ENCODE peak calls at places on chromosomes 5 and 9, in five cellular contexts. N is IMR-90, I is HCT116, A is GM12878, J is HepG2. Z is an unnamed sample.

GRCh38 chr5:143395638-143396352 is 7.7 kb downstream of the NR3C1 start:
- DNase-seq in I (no peak), J (no peak), N (no peak), A (no peak), Z (no peak)

GRCh38 chr5:151155149-151155776 is 2.3 kb downstream of the ANXA6 start:
- DNase-seq in I (no peak), N (peak), A (peak), J (no peak), Z (no peak)

GRCh38 chr5:154813736-154814135 is 36.7 kb downstream of the FAXDC2 start:
- DNase-seq in A (no peak), J (no peak), N (no peak), I (no peak), Z (no peak)

GRCh38 chr5:90264930-90265857 is 144.4 kb downstream of the CETN3 start:
- DNase-seq in J (peak), N (peak), I (peak), A (peak), Z (peak)

GRCh38 chr5:454936-455335 is 12.0 kb downstream of the EXOC3 start:
- DNase-seq in J (no peak), N (no peak), I (no peak), A (no peak), Z (no peak)

GRCh38 chr9:135156525-135157510 is 69.3 kb downstream of the OLFM1 start:
- DNase-seq in J (peak), I (peak), N (peak), A (no peak), Z (peak)

GRCh38 chr5:55427157-55427556 is 107.6 kb downstream of the PLPP1 start:
- DNase-seq in J (no peak), A (no peak), N (peak), I (no peak), Z (no peak)

GRCh38 chr9:13410566-13411031 is 131.1 kb upstream of the MPDZ start:
- DNase-seq in J (no peak), I (no peak), N (no peak), A (no peak), Z (no peak)

GRCh38 chr5:130710596-130710995 is 454.5 kb downstream of the HINT1 start:
- DNase-seq in J (peak), I (no peak), N (no peak), A (no peak), Z (peak)

GRCh38 chr9:99474186-99474585 is 252.1 kb downstream of the SEC61B start:
- DNase-seq in I (no peak), N (no peak), A (no peak), J (no peak), Z (no peak)

GRCh38 chr5:9034671-9035070 is 511.2 kb downstream of the SEMA5A start:
- DNase-seq in I (no peak), A (no peak), J (no peak), N (peak), Z (no peak)

GRCh38 chr9:130176760-130177159 is 4.6 kb downstream of the NCS1 start:
- DNase-seq in A (no peak), J (no peak), N (no peak), I (no peak), Z (no peak)

GRCh38 chr9:21395778-21396717 is 10.8 kb upstream of the IFNA2 start:
- DNase-seq in J (peak), A (no peak), I (peak), N (no peak), Z (no peak)

GRCh38 chr9:126524353-126525077 is 89.2 kb upstream of the LMX1B start:
- DNase-seq in I (no peak), A (no peak), J (no peak), N (no peak), Z (no peak)

GRCh38 chr5:139078345-139078744 is 119.8 kb downstream of the SIL1 start:
- DNase-seq in N (no peak), I (no peak), A (no peak), J (no peak), Z (no peak)

GRCh38 chr9:96232539-96233241 is 69.3 kb downstream of the HSD17B3 start:
- DNase-seq in A (no peak), I (no peak), N (peak), J (peak), Z (peak)

GRCh38 chr9:3916984-3917383 is 382.9 kb downstream of the GLIS3 start:
- DNase-seq in N (peak), A (no peak), I (no peak), J (no peak), Z (peak)

GRCh38 chr9:118630931-118631595 is 738.2 kb downstream of the BRINP1 start:
- DNase-seq in J (no peak), I (no peak), N (no peak), A (no peak), Z (no peak)

GRCh38 chr5:35094966-35095365 is 47.2 kb upstream of the AGXT2 start:
- DNase-seq in N (no peak), A (no peak), I (no peak), J (no peak), Z (no peak)

GRCh38 chr9:98867109-98867433 is 59.6 kb downstream of the GALNT12 start:
- DNase-seq in J (no peak), A (no peak), I (no peak), N (no peak), Z (no peak)

GRCh38 chr9:120434532-120434931 is 145.4 kb downstream of the CDK5RAP2 start:
- DNase-seq in A (no peak), J (no peak), I (no peak), N (peak), Z (no peak)

GRCh38 chr5:163387970-163388369 is 49.4 kb upstream of the CCNG1 start:
- DNase-seq in J (no peak), I (no peak), A (no peak), N (no peak), Z (no peak)

GRCh38 chr5:9533577-9534334 is 12.1 kb downstream of the SEMA5A start:
- DNase-seq in N (no peak), A (peak), J (no peak), I (no peak), Z (no peak)

GRCh38 chr5:112165897-112166737 is 253.0 kb downstream of the EPB41L4A start:
- DNase-seq in I (no peak), N (no peak), A (no peak), J (peak), Z (no peak)

GRCh38 chr5:89277791-89278190 is 394.8 kb upstream of the MEF2C start:
- DNase-seq in I (no peak), J (no peak), N (peak), A (no peak), Z (no peak)

GRCh38 chr9:27888661-27889295 is 315.5 kb upstream of the C9orf72 start:
- DNase-seq in I (peak), J (peak), A (peak), N (no peak), Z (peak)

GRCh38 chr5:129460951-129461815 is 1.1 kb downstream of the ADAMTS19 start:
- DNase-seq in N (no peak), I (no peak), J (no peak), A (no peak), Z (peak)

GRCh38 chr5:106376522-106376921 is 1294.2 kb downstream of the EFNA5 start:
- DNase-seq in I (no peak), N (peak), A (no peak), J (no peak), Z (no peak)

GRCh38 chr9:95175523-95175922 is 142.0 kb downstream of the FANCC start:
- DNase-seq in A (no peak), N (no peak), J (no peak), I (no peak), Z (no peak)

GRCh38 chr9:107243757-107244156 is 39.3 kb upstream of the RAD23B start:
- DNase-seq in N (peak), J (peak), I (peak), A (no peak), Z (no peak)

GRCh38 chr9:93953492-93954435 is 1.4 kb downstream of the BARX1 start:
- DNase-seq in I (no peak), N (no peak), J (no peak), A (no peak), Z (no peak)

DNA sequence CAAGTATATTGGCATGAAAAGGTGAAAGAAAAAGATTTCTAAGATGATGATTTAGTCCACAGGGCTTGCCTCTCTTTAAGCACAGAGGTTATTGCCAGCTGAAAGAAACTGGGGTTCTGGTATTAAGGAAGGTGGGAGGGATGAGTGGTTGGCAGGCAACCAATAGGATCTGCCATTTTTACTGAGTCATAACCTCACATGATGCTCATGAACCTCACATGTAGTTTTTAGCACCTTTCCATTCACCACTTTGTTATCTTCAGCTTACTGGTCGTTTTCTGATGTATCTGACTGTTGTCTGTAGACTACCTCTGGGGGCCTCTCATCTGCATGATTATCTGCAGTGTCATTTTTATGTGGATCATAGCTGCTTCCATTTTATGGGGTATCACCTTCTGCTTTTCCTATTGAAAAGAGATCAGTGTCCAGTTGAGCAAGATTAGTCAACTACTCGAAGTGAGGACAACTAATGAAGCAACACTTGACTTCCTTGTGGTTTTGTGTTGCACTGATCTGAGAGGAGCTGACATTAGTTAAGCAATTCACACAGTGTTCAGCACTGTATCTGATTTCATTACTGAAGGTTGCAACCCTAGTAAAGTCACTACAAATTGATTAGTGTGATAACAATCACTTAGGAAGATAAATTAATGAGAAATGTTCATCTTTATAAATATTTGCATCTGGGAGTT is 186.3 kb downstream of the SGCD start:
- DNase-seq in I (no peak), A (no peak), J (no peak), N (no peak), Z (no peak)
- H3K4me3 ChIP-seq in I (no peak), A (no peak), J (no peak), N (no peak), Z (no peak)

GRCh38 chr9:104091028-104091590 is 3.0 kb upstream of the SMC2 start:
- DNase-seq in J (no peak), I (no peak), N (peak), A (no peak), Z (no peak)

GRCh38 chr9:104091708-104092107 is 2.4 kb upstream of the SMC2 start:
- DNase-seq in I (no peak), A (no peak), J (peak), N (peak), Z (peak)

GRCh38 chr9:104090578-104090977 is 3.5 kb upstream of the SMC2 start:
- DNase-seq in I (no peak), N (no peak), A (no peak), J (no peak), Z (no peak)

GRCh38 chr9:104093162-104093561 is 947 bp upstream of the SMC2 start:
- DNase-seq in I (no peak), N (peak), J (no peak), A (no peak), Z (no peak)

DNA sequence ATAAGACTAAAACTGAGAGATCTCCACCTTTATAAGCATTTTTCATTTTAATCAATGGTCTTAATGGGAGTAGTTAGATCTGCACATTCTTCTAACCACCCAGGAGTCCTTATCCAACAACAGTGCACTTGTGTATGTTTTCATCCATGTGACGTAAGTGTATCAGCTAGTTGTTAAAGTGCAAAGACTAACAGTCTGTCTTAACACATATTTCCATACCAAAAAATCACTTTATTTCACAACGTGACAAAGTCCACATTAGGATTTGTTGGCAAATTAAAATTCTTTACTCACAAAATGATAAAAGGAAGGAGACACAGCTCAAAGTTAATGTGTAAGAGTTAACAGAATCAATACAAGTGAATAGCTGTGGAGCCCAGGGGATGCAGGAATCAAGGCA is 1.9 kb upstream of the SMC2 start:
- DNase-seq in A (no peak), N (no peak), I (no peak), J (no peak), Z (no peak)
- TF ChIP-seq POLR2A in A (no peak), N (no peak), I (no peak), J (no peak), Z (no peak)

DNA sequence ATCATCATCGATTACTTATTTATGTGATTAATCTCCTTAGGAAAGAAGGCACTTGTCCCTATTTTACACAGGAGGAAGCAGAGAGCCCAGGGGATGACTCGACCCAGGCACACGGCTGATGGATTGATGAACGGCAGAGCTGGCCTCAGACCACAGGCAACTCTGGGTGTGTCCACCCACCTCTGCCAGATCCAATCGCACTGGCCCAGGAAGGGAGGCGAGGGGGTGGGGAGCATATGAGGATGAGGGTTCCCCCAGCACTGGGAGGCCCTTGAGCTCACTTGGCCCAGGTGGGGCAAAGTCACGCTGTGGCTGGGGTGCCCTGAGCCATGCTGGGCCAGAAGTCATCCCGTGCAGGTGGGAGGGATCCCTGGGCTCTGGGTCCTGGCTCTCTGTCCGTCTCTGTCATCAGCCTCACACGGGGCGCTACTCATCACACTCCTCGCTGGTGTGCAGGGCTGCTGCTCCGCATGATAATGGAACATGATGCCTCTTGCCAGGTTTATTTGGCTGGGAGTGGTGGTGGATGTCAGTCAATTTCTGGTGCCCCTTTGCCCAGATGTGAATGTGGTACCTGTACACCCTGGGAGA is 160.1 kb downstream of the GAPVD1 start:
- DNase-seq in I (no peak), N (no peak), A (no peak), J (no peak), Z (no peak)
- H3K4me2 ChIP-seq in I (no peak), N (no peak), A (no peak), J (no peak), Z (no peak)

GRCh38 chr5:132561601-132562000 is 4.8 kb downstream of the RAD50 start:
- DNase-seq in A (no peak), N (peak), I (no peak), J (no peak), Z (no peak)

GRCh38 chr5:132559661-132560060 is 2.9 kb downstream of the RAD50 start:
- DNase-seq in J (no peak), N (no peak), I (no peak), A (no peak), Z (no peak)

GRCh38 chr5:132556511-132557424 is at the start of gene RAD50:
- DNase-seq in J (peak), I (peak), N (peak), A (peak), Z (peak)

DNA sequence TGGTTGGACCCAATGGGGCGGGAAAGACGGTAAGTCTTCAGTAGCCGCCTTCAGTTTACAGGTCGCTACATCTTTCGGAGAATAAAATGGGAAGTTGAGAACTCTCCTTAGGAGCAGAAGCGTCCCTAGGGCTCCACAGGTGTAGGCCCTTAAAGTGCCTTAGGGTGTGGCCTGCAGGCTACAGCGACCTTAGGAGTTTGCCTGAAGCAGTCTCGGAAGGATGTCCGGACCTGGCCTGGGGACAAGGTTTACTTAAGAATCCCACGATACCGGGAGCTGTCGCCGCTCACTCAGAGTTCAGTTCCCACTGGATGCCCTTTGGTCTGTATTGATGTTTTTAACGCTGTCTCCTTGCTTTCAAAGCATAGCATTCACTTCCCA is 638 bp downstream of the RAD50 start:
- DNase-seq in A (peak), N (peak), J (peak), I (peak), Z (peak)
- H3K4me3 ChIP-seq in A (peak), N (peak), J (peak), I (peak), Z (peak)

DNA sequence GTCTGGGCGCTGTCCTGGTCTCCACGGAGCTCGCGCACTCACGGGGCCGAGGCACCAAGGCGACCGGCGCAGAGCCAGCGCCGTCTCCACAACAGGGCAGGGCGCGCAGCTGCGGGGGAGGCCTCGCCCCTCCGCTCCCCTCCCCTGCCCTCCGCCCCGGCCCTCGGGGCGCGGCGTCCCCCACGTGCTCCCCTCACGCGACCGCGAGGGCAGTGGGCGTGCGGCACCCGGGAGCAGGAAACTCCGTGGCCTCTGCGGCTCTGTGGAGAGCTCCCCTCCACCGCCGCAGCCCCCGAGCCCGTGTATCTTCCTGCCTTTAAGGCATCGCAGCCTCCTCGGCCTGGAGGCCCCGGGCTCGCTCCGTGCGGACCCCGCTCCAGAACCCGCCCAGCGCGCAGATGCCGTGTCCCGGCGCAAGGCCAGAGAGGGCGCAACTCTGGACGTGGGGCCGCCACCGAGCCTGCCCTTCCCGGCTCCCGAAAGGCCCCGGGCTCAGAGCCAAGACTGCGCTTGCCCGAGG is 706 bp upstream of the TUBB4B start:
- DNase-seq in A (no peak), J (no peak), N (peak), I (no peak), Z (no peak)
- TF ChIP-seq POLR2A in A (no peak), J (no peak), N (peak), I (peak), Z (peak)

GRCh38 chr5:110852053-110852452 is 113.2 kb downstream of the SLC25A46 start:
- DNase-seq in J (no peak), N (no peak), A (peak), I (no peak), Z (no peak)
- H3K4me2 ChIP-seq in J (no peak), N (no peak), A (no peak), I (no peak), Z (no peak)

Z was measured in A549.